ENCODE peak calls at places on chromosomes 12 and 14, in ten cellular contexts. One of them, this sample, is unnamed.

GRCh38 chr12:56029666-56030293 is 8.9 kb downstream of the IKZF4 start:
- DNase-seq in left ventricle myocardium inferior: no peak
- DNase-seq in stimulated activated CD8-positive, alpha-beta memory T cell treated with anti-CD3 and anti-CD28 coated beads, Interleukin-4, amount 100 ng/mL, for 24 hours: no peak
- DNase-seq in psoas muscle: no peak
- DNase-seq in NCI-H1694 treated with DMSO at 0.1 percent for 48 hours: peak
- DNase-seq in transverse colon: peak
- DNase-seq in glomerular endothelial cell: no peak
- DNase-seq in NCI-H1092 treated with DMSO at 0.1 percent for 48 hours: peak
- DNase-seq in dorsolateral prefrontal cortex: no peak
- DNase-seq in EL: peak
- DNase-seq in this sample: peak

GRCh38 chr12:32455607-32456063 is 56.3 kb downstream of the FGD4 start:
- DNase-seq in left ventricle myocardium inferior: no peak
- DNase-seq in stimulated activated CD8-positive, alpha-beta memory T cell treated with anti-CD3 and anti-CD28 coated beads, Interleukin-4, amount 100 ng/mL, for 24 hours: no peak
- DNase-seq in psoas muscle: no peak
- DNase-seq in NCI-H1694 treated with DMSO at 0.1 percent for 48 hours: peak
- DNase-seq in transverse colon: no peak
- DNase-seq in glomerular endothelial cell: no peak
- DNase-seq in NCI-H1092 treated with DMSO at 0.1 percent for 48 hours: peak
- DNase-seq in dorsolateral prefrontal cortex: no peak
- DNase-seq in EL: peak
- DNase-seq in this sample: peak

GRCh38 chr12:45518516-45519235 is 210.8 kb upstream of the ARID2 start:
- DNase-seq in left ventricle myocardium inferior: no peak
- DNase-seq in stimulated activated CD8-positive, alpha-beta memory T cell treated with anti-CD3 and anti-CD28 coated beads, Interleukin-4, amount 100 ng/mL, for 24 hours: peak
- DNase-seq in psoas muscle: no peak
- DNase-seq in NCI-H1694 treated with DMSO at 0.1 percent for 48 hours: no peak
- DNase-seq in transverse colon: no peak
- DNase-seq in glomerular endothelial cell: no peak
- DNase-seq in NCI-H1092 treated with DMSO at 0.1 percent for 48 hours: no peak
- DNase-seq in dorsolateral prefrontal cortex: no peak
- DNase-seq in EL: peak
- DNase-seq in this sample: peak

GRCh38 chr14:74720526-74720925 is 7.6 kb downstream of the FCF1 start:
- DNase-seq in left ventricle myocardium inferior: no peak
- DNase-seq in stimulated activated CD8-positive, alpha-beta memory T cell treated with anti-CD3 and anti-CD28 coated beads, Interleukin-4, amount 100 ng/mL, for 24 hours: no peak
- DNase-seq in psoas muscle: no peak
- DNase-seq in NCI-H1694 treated with DMSO at 0.1 percent for 48 hours: no peak
- DNase-seq in transverse colon: no peak
- DNase-seq in glomerular endothelial cell: no peak
- DNase-seq in NCI-H1092 treated with DMSO at 0.1 percent for 48 hours: no peak
- DNase-seq in dorsolateral prefrontal cortex: no peak
- DNase-seq in EL: peak
- DNase-seq in this sample: no peak

GRCh38 chr12:54890339-54890738 is 36.0 kb downstream of the MUCL1 start:
- DNase-seq in left ventricle myocardium inferior: no peak
- DNase-seq in stimulated activated CD8-positive, alpha-beta memory T cell treated with anti-CD3 and anti-CD28 coated beads, Interleukin-4, amount 100 ng/mL, for 24 hours: no peak
- DNase-seq in psoas muscle: no peak
- DNase-seq in NCI-H1694 treated with DMSO at 0.1 percent for 48 hours: no peak
- DNase-seq in transverse colon: no peak
- DNase-seq in glomerular endothelial cell: no peak
- DNase-seq in NCI-H1092 treated with DMSO at 0.1 percent for 48 hours: peak
- DNase-seq in dorsolateral prefrontal cortex: no peak
- DNase-seq in EL: no peak
- DNase-seq in this sample: no peak

GRCh38 chr14:101508196-101508947 is 52.9 kb upstream of the DIO3 start:
- DNase-seq in left ventricle myocardium inferior: peak
- DNase-seq in stimulated activated CD8-positive, alpha-beta memory T cell treated with anti-CD3 and anti-CD28 coated beads, Interleukin-4, amount 100 ng/mL, for 24 hours: no peak
- DNase-seq in psoas muscle: no peak
- DNase-seq in NCI-H1694 treated with DMSO at 0.1 percent for 48 hours: no peak
- DNase-seq in transverse colon: peak
- DNase-seq in glomerular endothelial cell: no peak
- DNase-seq in NCI-H1092 treated with DMSO at 0.1 percent for 48 hours: no peak
- DNase-seq in dorsolateral prefrontal cortex: peak
- DNase-seq in EL: no peak
- DNase-seq in this sample: no peak

GRCh38 chr14:35406811-35407630 is 2.5 kb upstream of the NFKBIA start:
- DNase-seq in left ventricle myocardium inferior: no peak
- DNase-seq in stimulated activated CD8-positive, alpha-beta memory T cell treated with anti-CD3 and anti-CD28 coated beads, Interleukin-4, amount 100 ng/mL, for 24 hours: no peak
- DNase-seq in psoas muscle: no peak
- DNase-seq in NCI-H1694 treated with DMSO at 0.1 percent for 48 hours: peak
- DNase-seq in transverse colon: no peak
- DNase-seq in glomerular endothelial cell: no peak
- DNase-seq in NCI-H1092 treated with DMSO at 0.1 percent for 48 hours: peak
- DNase-seq in dorsolateral prefrontal cortex: no peak
- DNase-seq in EL: peak
- DNase-seq in this sample: peak

GRCh38 chr14:53542692-53543091 is 389.6 kb upstream of the DDHD1 start:
- DNase-seq in left ventricle myocardium inferior: no peak
- DNase-seq in stimulated activated CD8-positive, alpha-beta memory T cell treated with anti-CD3 and anti-CD28 coated beads, Interleukin-4, amount 100 ng/mL, for 24 hours: no peak
- DNase-seq in psoas muscle: no peak
- DNase-seq in NCI-H1694 treated with DMSO at 0.1 percent for 48 hours: peak
- DNase-seq in transverse colon: no peak
- DNase-seq in glomerular endothelial cell: peak
- DNase-seq in NCI-H1092 treated with DMSO at 0.1 percent for 48 hours: peak
- DNase-seq in dorsolateral prefrontal cortex: no peak
- DNase-seq in EL: peak
- DNase-seq in this sample: no peak

GRCh38 chr12:56071648-56072047 is 8.3 kb upstream of the ERBB3 start:
- DNase-seq in left ventricle myocardium inferior: no peak
- DNase-seq in stimulated activated CD8-positive, alpha-beta memory T cell treated with anti-CD3 and anti-CD28 coated beads, Interleukin-4, amount 100 ng/mL, for 24 hours: no peak
- DNase-seq in psoas muscle: no peak
- DNase-seq in NCI-H1694 treated with DMSO at 0.1 percent for 48 hours: no peak
- DNase-seq in transverse colon: no peak
- DNase-seq in glomerular endothelial cell: no peak
- DNase-seq in NCI-H1092 treated with DMSO at 0.1 percent for 48 hours: no peak
- DNase-seq in dorsolateral prefrontal cortex: no peak
- DNase-seq in EL: peak
- DNase-seq in this sample: no peak

GRCh38 chr14:72613196-72613974 is 280.5 kb downstream of the DPF3 start:
- DNase-seq in left ventricle myocardium inferior: peak
- DNase-seq in stimulated activated CD8-positive, alpha-beta memory T cell treated with anti-CD3 and anti-CD28 coated beads, Interleukin-4, amount 100 ng/mL, for 24 hours: no peak
- DNase-seq in psoas muscle: peak
- DNase-seq in NCI-H1694 treated with DMSO at 0.1 percent for 48 hours: no peak
- DNase-seq in transverse colon: peak
- DNase-seq in glomerular endothelial cell: no peak
- DNase-seq in NCI-H1092 treated with DMSO at 0.1 percent for 48 hours: no peak
- DNase-seq in dorsolateral prefrontal cortex: no peak
- DNase-seq in EL: peak
- DNase-seq in this sample: no peak

GRCh38 chr12:30764251-30764650 is 9.5 kb upstream of the CAPRIN2 start:
- DNase-seq in left ventricle myocardium inferior: no peak
- DNase-seq in stimulated activated CD8-positive, alpha-beta memory T cell treated with anti-CD3 and anti-CD28 coated beads, Interleukin-4, amount 100 ng/mL, for 24 hours: no peak
- DNase-seq in psoas muscle: no peak
- DNase-seq in NCI-H1694 treated with DMSO at 0.1 percent for 48 hours: peak
- DNase-seq in transverse colon: no peak
- DNase-seq in glomerular endothelial cell: no peak
- DNase-seq in NCI-H1092 treated with DMSO at 0.1 percent for 48 hours: peak
- DNase-seq in dorsolateral prefrontal cortex: no peak
- DNase-seq in EL: no peak
- DNase-seq in this sample: no peak

GRCh38 chr14:71399057-71399487 is 491.8 kb downstream of the PCNX1 start:
- DNase-seq in left ventricle myocardium inferior: no peak
- DNase-seq in stimulated activated CD8-positive, alpha-beta memory T cell treated with anti-CD3 and anti-CD28 coated beads, Interleukin-4, amount 100 ng/mL, for 24 hours: no peak
- DNase-seq in psoas muscle: no peak
- DNase-seq in NCI-H1694 treated with DMSO at 0.1 percent for 48 hours: no peak
- DNase-seq in transverse colon: no peak
- DNase-seq in glomerular endothelial cell: no peak
- DNase-seq in NCI-H1092 treated with DMSO at 0.1 percent for 48 hours: no peak
- DNase-seq in dorsolateral prefrontal cortex: no peak
- DNase-seq in EL: no peak
- DNase-seq in this sample: peak

GRCh38 chr12:63525831-63526230 is 142.5 kb downstream of the DPY19L2 start:
- DNase-seq in left ventricle myocardium inferior: no peak
- DNase-seq in stimulated activated CD8-positive, alpha-beta memory T cell treated with anti-CD3 and anti-CD28 coated beads, Interleukin-4, amount 100 ng/mL, for 24 hours: no peak
- DNase-seq in psoas muscle: no peak
- DNase-seq in NCI-H1694 treated with DMSO at 0.1 percent for 48 hours: no peak
- DNase-seq in transverse colon: no peak
- DNase-seq in glomerular endothelial cell: no peak
- DNase-seq in NCI-H1092 treated with DMSO at 0.1 percent for 48 hours: no peak
- DNase-seq in dorsolateral prefrontal cortex: no peak
- DNase-seq in EL: peak
- DNase-seq in this sample: no peak

GRCh38 chr14:98633380-98633779 is 638.6 kb downstream of the BCL11B start:
- DNase-seq in left ventricle myocardium inferior: no peak
- DNase-seq in stimulated activated CD8-positive, alpha-beta memory T cell treated with anti-CD3 and anti-CD28 coated beads, Interleukin-4, amount 100 ng/mL, for 24 hours: no peak
- DNase-seq in psoas muscle: no peak
- DNase-seq in NCI-H1694 treated with DMSO at 0.1 percent for 48 hours: no peak
- DNase-seq in transverse colon: peak
- DNase-seq in glomerular endothelial cell: no peak
- DNase-seq in NCI-H1092 treated with DMSO at 0.1 percent for 48 hours: peak
- DNase-seq in dorsolateral prefrontal cortex: peak
- DNase-seq in EL: no peak
- DNase-seq in this sample: peak

GRCh38 chr12:101670007-101670671 is 27.3 kb upstream of the CHPT1 start:
- DNase-seq in left ventricle myocardium inferior: no peak
- DNase-seq in stimulated activated CD8-positive, alpha-beta memory T cell treated with anti-CD3 and anti-CD28 coated beads, Interleukin-4, amount 100 ng/mL, for 24 hours: no peak
- DNase-seq in psoas muscle: peak
- DNase-seq in NCI-H1694 treated with DMSO at 0.1 percent for 48 hours: peak
- DNase-seq in transverse colon: peak
- DNase-seq in glomerular endothelial cell: no peak
- DNase-seq in NCI-H1092 treated with DMSO at 0.1 percent for 48 hours: no peak
- DNase-seq in dorsolateral prefrontal cortex: no peak
- DNase-seq in EL: peak
- DNase-seq in this sample: peak

GRCh38 chr12:105995986-105996385 is 142.8 kb downstream of the NUAK1 start:
- DNase-seq in left ventricle myocardium inferior: no peak
- DNase-seq in stimulated activated CD8-positive, alpha-beta memory T cell treated with anti-CD3 and anti-CD28 coated beads, Interleukin-4, amount 100 ng/mL, for 24 hours: no peak
- DNase-seq in psoas muscle: no peak
- DNase-seq in NCI-H1694 treated with DMSO at 0.1 percent for 48 hours: no peak
- DNase-seq in transverse colon: no peak
- DNase-seq in glomerular endothelial cell: no peak
- DNase-seq in NCI-H1092 treated with DMSO at 0.1 percent for 48 hours: no peak
- DNase-seq in dorsolateral prefrontal cortex: no peak
- DNase-seq in EL: peak
- DNase-seq in this sample: no peak

GRCh38 chr12:112973712-112974305 is 4.5 kb upstream of the OAS2 start:
- DNase-seq in left ventricle myocardium inferior: no peak
- DNase-seq in stimulated activated CD8-positive, alpha-beta memory T cell treated with anti-CD3 and anti-CD28 coated beads, Interleukin-4, amount 100 ng/mL, for 24 hours: no peak
- DNase-seq in psoas muscle: no peak
- DNase-seq in NCI-H1694 treated with DMSO at 0.1 percent for 48 hours: peak
- DNase-seq in transverse colon: no peak
- DNase-seq in glomerular endothelial cell: no peak
- DNase-seq in NCI-H1092 treated with DMSO at 0.1 percent for 48 hours: no peak
- DNase-seq in dorsolateral prefrontal cortex: no peak
- DNase-seq in EL: no peak
- DNase-seq in this sample: no peak

GRCh38 chr14:103848720-103849077 is 1.3 kb upstream of the PPP1R13B start:
- DNase-seq in left ventricle myocardium inferior: no peak
- DNase-seq in stimulated activated CD8-positive, alpha-beta memory T cell treated with anti-CD3 and anti-CD28 coated beads, Interleukin-4, amount 100 ng/mL, for 24 hours: no peak
- DNase-seq in psoas muscle: no peak
- DNase-seq in NCI-H1694 treated with DMSO at 0.1 percent for 48 hours: no peak
- DNase-seq in transverse colon: peak
- DNase-seq in glomerular endothelial cell: no peak
- DNase-seq in NCI-H1092 treated with DMSO at 0.1 percent for 48 hours: no peak
- DNase-seq in dorsolateral prefrontal cortex: no peak
- DNase-seq in EL: no peak
- DNase-seq in this sample: peak

GRCh38 chr14:54709444-54709843 is 142.5 kb downstream of the SAMD4A start:
- DNase-seq in left ventricle myocardium inferior: no peak
- DNase-seq in stimulated activated CD8-positive, alpha-beta memory T cell treated with anti-CD3 and anti-CD28 coated beads, Interleukin-4, amount 100 ng/mL, for 24 hours: no peak
- DNase-seq in psoas muscle: no peak
- DNase-seq in NCI-H1694 treated with DMSO at 0.1 percent for 48 hours: no peak
- DNase-seq in transverse colon: no peak
- DNase-seq in glomerular endothelial cell: no peak
- DNase-seq in NCI-H1092 treated with DMSO at 0.1 percent for 48 hours: no peak
- DNase-seq in dorsolateral prefrontal cortex: no peak
- DNase-seq in EL: no peak
- DNase-seq in this sample: no peak

GRCh38 chr12:68559984-68560822 is 50.5 kb upstream of the RAP1B start:
- DNase-seq in left ventricle myocardium inferior: peak
- DNase-seq in stimulated activated CD8-positive, alpha-beta memory T cell treated with anti-CD3 and anti-CD28 coated beads, Interleukin-4, amount 100 ng/mL, for 24 hours: no peak
- DNase-seq in psoas muscle: no peak
- DNase-seq in NCI-H1694 treated with DMSO at 0.1 percent for 48 hours: no peak
- DNase-seq in transverse colon: no peak
- DNase-seq in glomerular endothelial cell: no peak
- DNase-seq in NCI-H1092 treated with DMSO at 0.1 percent for 48 hours: no peak
- DNase-seq in dorsolateral prefrontal cortex: no peak
- DNase-seq in EL: peak
- DNase-seq in this sample: no peak

GRCh38 chr14:72651081-72651480 is 242.8 kb downstream of the DPF3 start:
- DNase-seq in left ventricle myocardium inferior: no peak
- DNase-seq in stimulated activated CD8-positive, alpha-beta memory T cell treated with anti-CD3 and anti-CD28 coated beads, Interleukin-4, amount 100 ng/mL, for 24 hours: no peak
- DNase-seq in psoas muscle: no peak
- DNase-seq in NCI-H1694 treated with DMSO at 0.1 percent for 48 hours: no peak
- DNase-seq in transverse colon: no peak
- DNase-seq in glomerular endothelial cell: no peak
- DNase-seq in NCI-H1092 treated with DMSO at 0.1 percent for 48 hours: no peak
- DNase-seq in dorsolateral prefrontal cortex: no peak
- DNase-seq in EL: peak
- DNase-seq in this sample: no peak

GRCh38 chr14:56549721-56550120 is 29.9 kb upstream of the TMEM260 start:
- DNase-seq in left ventricle myocardium inferior: no peak
- DNase-seq in stimulated activated CD8-positive, alpha-beta memory T cell treated with anti-CD3 and anti-CD28 coated beads, Interleukin-4, amount 100 ng/mL, for 24 hours: no peak
- DNase-seq in psoas muscle: no peak
- DNase-seq in NCI-H1694 treated with DMSO at 0.1 percent for 48 hours: no peak
- DNase-seq in transverse colon: no peak
- DNase-seq in glomerular endothelial cell: no peak
- DNase-seq in NCI-H1092 treated with DMSO at 0.1 percent for 48 hours: no peak
- DNase-seq in dorsolateral prefrontal cortex: no peak
- DNase-seq in EL: no peak
- DNase-seq in this sample: no peak

GRCh38 chr14:81613341-81614045 is 79.8 kb upstream of the SEL1L start:
- DNase-seq in left ventricle myocardium inferior: no peak
- DNase-seq in stimulated activated CD8-positive, alpha-beta memory T cell treated with anti-CD3 and anti-CD28 coated beads, Interleukin-4, amount 100 ng/mL, for 24 hours: no peak
- DNase-seq in psoas muscle: no peak
- DNase-seq in NCI-H1694 treated with DMSO at 0.1 percent for 48 hours: no peak
- DNase-seq in transverse colon: no peak
- DNase-seq in glomerular endothelial cell: no peak
- DNase-seq in NCI-H1092 treated with DMSO at 0.1 percent for 48 hours: no peak
- DNase-seq in dorsolateral prefrontal cortex: no peak
- DNase-seq in EL: no peak
- DNase-seq in this sample: no peak

GRCh38 chr12:100504820-100505219 is 31.2 kb downstream of the NR1H4 start:
- DNase-seq in left ventricle myocardium inferior: no peak
- DNase-seq in stimulated activated CD8-positive, alpha-beta memory T cell treated with anti-CD3 and anti-CD28 coated beads, Interleukin-4, amount 100 ng/mL, for 24 hours: no peak
- DNase-seq in psoas muscle: no peak
- DNase-seq in NCI-H1694 treated with DMSO at 0.1 percent for 48 hours: no peak
- DNase-seq in transverse colon: peak
- DNase-seq in glomerular endothelial cell: no peak
- DNase-seq in NCI-H1092 treated with DMSO at 0.1 percent for 48 hours: no peak
- DNase-seq in dorsolateral prefrontal cortex: no peak
- DNase-seq in EL: no peak
- DNase-seq in this sample: peak

GRCh38 chr14:42541535-42542001 is 934.9 kb downstream of the LRFN5 start:
- DNase-seq in left ventricle myocardium inferior: no peak
- DNase-seq in stimulated activated CD8-positive, alpha-beta memory T cell treated with anti-CD3 and anti-CD28 coated beads, Interleukin-4, amount 100 ng/mL, for 24 hours: no peak
- DNase-seq in psoas muscle: no peak
- DNase-seq in NCI-H1694 treated with DMSO at 0.1 percent for 48 hours: no peak
- DNase-seq in transverse colon: no peak
- DNase-seq in glomerular endothelial cell: no peak
- DNase-seq in NCI-H1092 treated with DMSO at 0.1 percent for 48 hours: no peak
- DNase-seq in dorsolateral prefrontal cortex: no peak
- DNase-seq in EL: no peak
- DNase-seq in this sample: no peak

GRCh38 chr12:128792398-128792797 is 31.4 kb downstream of the SLC15A4 start:
- DNase-seq in left ventricle myocardium inferior: no peak
- DNase-seq in stimulated activated CD8-positive, alpha-beta memory T cell treated with anti-CD3 and anti-CD28 coated beads, Interleukin-4, amount 100 ng/mL, for 24 hours: no peak
- DNase-seq in psoas muscle: no peak
- DNase-seq in NCI-H1694 treated with DMSO at 0.1 percent for 48 hours: no peak
- DNase-seq in transverse colon: no peak
- DNase-seq in glomerular endothelial cell: no peak
- DNase-seq in NCI-H1092 treated with DMSO at 0.1 percent for 48 hours: no peak
- DNase-seq in dorsolateral prefrontal cortex: no peak
- DNase-seq in EL: no peak
- DNase-seq in this sample: no peak

GRCh38 chr12:15163001-15163400 is 58.2 kb downstream of the RERG start:
- DNase-seq in left ventricle myocardium inferior: no peak
- DNase-seq in stimulated activated CD8-positive, alpha-beta memory T cell treated with anti-CD3 and anti-CD28 coated beads, Interleukin-4, amount 100 ng/mL, for 24 hours: no peak
- DNase-seq in psoas muscle: no peak
- DNase-seq in NCI-H1694 treated with DMSO at 0.1 percent for 48 hours: no peak
- DNase-seq in transverse colon: no peak
- DNase-seq in glomerular endothelial cell: no peak
- DNase-seq in NCI-H1092 treated with DMSO at 0.1 percent for 48 hours: peak
- DNase-seq in dorsolateral prefrontal cortex: no peak
- DNase-seq in EL: no peak
- DNase-seq in this sample: no peak

GRCh38 chr12:2641209-2641608 is 153.6 kb upstream of the FKBP4 start:
- DNase-seq in left ventricle myocardium inferior: no peak
- DNase-seq in stimulated activated CD8-positive, alpha-beta memory T cell treated with anti-CD3 and anti-CD28 coated beads, Interleukin-4, amount 100 ng/mL, for 24 hours: no peak
- DNase-seq in psoas muscle: no peak
- DNase-seq in NCI-H1694 treated with DMSO at 0.1 percent for 48 hours: no peak
- DNase-seq in transverse colon: peak
- DNase-seq in glomerular endothelial cell: peak
- DNase-seq in NCI-H1092 treated with DMSO at 0.1 percent for 48 hours: no peak
- DNase-seq in dorsolateral prefrontal cortex: no peak
- DNase-seq in EL: peak
- DNase-seq in this sample: no peak

This sample was measured in small intestine.